ENCODE peak calls at places on chromosome 18, in six cellular contexts. E is K562, B is HepG2, O is H1, Z is GM12878, H is WTC11. I is an unnamed sample.

GRCh38 chr18:35231052-35231451 is 9.8 kb upstream of the ZNF397 start:
- DNase-seq in E (peak), B (peak), O (peak), Z (peak), H (peak), I (peak)

GRCh38 chr18:78922856-78923255 is 56.8 kb upstream of the SALL3 start:
- DNase-seq in E (no peak), B (no peak), O (no peak), Z (no peak), H (no peak), I (no peak)

GRCh38 chr18:23719634-23720201 is 30.5 kb downstream of the LAMA3 start:
- DNase-seq in E (peak), B (peak), O (peak), Z (no peak), H (no peak), I (peak)

GRCh38 chr18:58105908-58106673 is 62.1 kb downstream of the NEDD4L start:
- DNase-seq in E (no peak), B (no peak), O (no peak), Z (no peak), H (no peak), I (no peak)

GRCh38 chr18:31633416-31634330 is 42.0 kb downstream of the TTR start:
- DNase-seq in E (no peak), B (no peak), O (no peak), Z (no peak), H (no peak), I (no peak)

GRCh38 chr18:40608220-40608619 is 1346.8 kb upstream of the PIK3C3 start:
- DNase-seq in E (no peak), B (no peak), O (no peak), Z (no peak), H (no peak), I (no peak)

GRCh38 chr18:326846-327245 is 59.0 kb upstream of the THOC1 start:
- DNase-seq in E (no peak), B (no peak), O (no peak), Z (no peak), H (no peak), I (no peak)

GRCh38 chr18:4789506-4789905 is 334.4 kb upstream of the DLGAP1 start:
- DNase-seq in E (no peak), B (no peak), O (no peak), Z (no peak), H (no peak), I (no peak)

GRCh38 chr18:58615150-58616132 is 13.4 kb downstream of the ALPK2 start:
- DNase-seq in E (no peak), B (no peak), O (no peak), Z (peak), H (no peak), I (no peak)

GRCh38 chr18:32771169-32771751 is 1.6 kb downstream of the KLHL14 start:
- DNase-seq in E (no peak), B (peak), O (no peak), Z (no peak), H (peak), I (no peak)

GRCh38 chr18:74444104-74444503 is 13.0 kb downstream of the DIPK1C start:
- DNase-seq in E (no peak), B (no peak), O (no peak), Z (no peak), H (no peak), I (no peak)
- TF ChIP-seq ATF3 in E (no peak), B (no peak), O (no peak), Z (no peak), H (no peak), I (no peak)

GRCh38 chr18:75625966-75626365 is 198.5 kb upstream of the SMIM21 start:
- DNase-seq in E (no peak), B (no peak), O (no peak), Z (no peak), H (no peak), I (no peak)
- TF ChIP-seq ATF3 in E (no peak), B (no peak), O (no peak), Z (no peak), H (no peak), I (no peak)

DNA sequence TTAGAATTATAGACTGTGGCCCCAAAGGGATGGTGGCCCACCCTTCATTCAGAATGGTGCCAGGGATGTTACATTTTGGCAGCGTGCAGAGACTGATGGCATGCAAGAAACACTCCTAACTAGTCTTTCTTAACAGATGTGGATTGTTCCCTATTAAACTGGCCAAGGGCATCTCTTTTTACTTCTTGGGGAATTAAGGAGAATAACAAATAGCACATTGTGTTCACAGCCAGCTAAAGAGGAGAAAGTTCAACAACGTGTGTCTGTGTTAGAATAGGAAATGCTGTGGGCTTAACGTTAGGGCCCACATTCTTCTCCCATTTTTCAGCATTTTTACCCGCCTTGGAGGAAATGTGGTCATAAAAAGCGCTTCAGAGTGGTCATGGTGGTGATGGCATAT is 404.8 kb downstream of the CDH2 start:
- DNase-seq in E (no peak), B (no peak), O (no peak), Z (no peak), H (no peak), I (no peak)
- TF ChIP-seq ATF3 in E (no peak), B (no peak), O (no peak), Z (no peak), H (no peak), I (no peak)

GRCh38 chr18:36511791-36512352 is 214.4 kb downstream of the FHOD3 start:
- DNase-seq in E (no peak), B (no peak), O (no peak), Z (no peak), H (no peak), I (no peak)
- TF ChIP-seq ATF3 in E (no peak), B (no peak), O (no peak), Z (no peak), H (no peak), I (no peak)

GRCh38 chr18:21134895-21135294 is 23.3 kb upstream of the ROCK1 start:
- DNase-seq in E (no peak), B (no peak), O (no peak), Z (no peak), H (no peak), I (no peak)

GRCh38 chr18:21131698-21132230 is 20.2 kb upstream of the ROCK1 start:
- DNase-seq in E (no peak), B (no peak), O (no peak), Z (no peak), H (no peak), I (no peak)

GRCh38 chr18:21132398-21132918 is 20.8 kb upstream of the ROCK1 start:
- DNase-seq in E (no peak), B (no peak), O (no peak), Z (no peak), H (no peak), I (no peak)

DNA sequence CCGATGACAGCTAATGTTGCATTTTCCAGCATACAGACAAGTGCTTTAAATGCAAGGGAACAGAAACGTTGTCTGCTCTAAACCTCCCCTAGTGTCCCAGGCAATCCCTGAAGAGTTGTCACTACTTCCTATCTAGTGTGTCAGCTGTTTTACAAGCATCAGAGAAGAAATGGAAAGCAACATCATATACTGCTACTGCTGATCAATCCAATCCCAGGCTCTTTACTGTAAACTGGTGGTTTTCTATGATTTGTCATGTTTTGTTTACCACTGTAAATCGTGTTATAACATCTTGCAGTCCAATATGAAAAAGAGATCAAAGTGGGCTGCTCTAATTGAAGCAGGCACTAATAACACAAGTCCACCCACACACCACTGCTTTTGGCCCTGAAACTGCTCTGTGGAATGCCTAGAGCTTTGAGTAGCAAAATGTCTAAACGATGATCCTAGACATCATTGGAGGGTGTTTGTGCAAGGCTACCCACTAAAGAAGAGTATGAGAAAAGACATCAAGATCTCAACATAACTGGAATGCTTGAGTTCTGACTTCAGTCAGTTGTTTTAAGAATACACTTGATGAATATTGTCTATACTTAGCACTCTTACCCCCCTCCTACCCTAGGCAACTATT is 18.1 kb upstream of the ROCK1 start:
- DNase-seq in E (no peak), B (no peak), O (no peak), Z (no peak), H (no peak), I (no peak)
- TF ChIP-seq ATF3 in E (no peak), B (no peak), O (no peak), Z (no peak), H (no peak), I (no peak)

DNA sequence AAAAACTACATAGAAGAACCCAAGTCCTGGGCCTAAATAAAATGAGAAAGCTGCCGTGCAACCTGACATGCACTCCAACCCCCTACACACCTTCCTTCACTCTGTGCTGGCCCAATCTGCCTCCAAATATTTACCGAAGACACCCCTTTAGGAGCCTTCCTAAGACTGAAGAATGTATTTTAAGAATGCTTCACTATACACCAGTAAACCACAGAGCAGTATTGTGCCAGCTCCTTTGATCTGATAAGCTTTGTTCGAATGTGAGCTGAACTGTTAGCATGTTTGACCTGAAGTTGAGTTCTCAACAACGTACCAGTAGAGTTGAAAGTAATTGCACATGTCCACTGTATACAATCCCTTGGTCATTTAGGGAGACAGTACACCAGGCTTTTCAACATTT is 259.2 kb downstream of the TGIF1 start:
- DNase-seq in E (no peak), B (no peak), O (no peak), Z (no peak), H (no peak), I (no peak)
- TF ChIP-seq ATF3 in E (no peak), B (no peak), O (no peak), Z (no peak), H (no peak), I (no peak)